ENCODE peak calls at places on chromosomes 2 and 18, in four cellular contexts. V is foreskin fibroblast, W is keratinocyte, Z is IMR-90. X is an unnamed sample.

GRCh38 chr2:30234180-30234971 is 3.0 kb downstream of the LBH start:
- DNase-seq in V (peak; percentile 55), W (peak; percentile 42), Z (peak; percentile 96), X (peak; percentile 95)

GRCh38 chr18:35407871-35408481 is 30.8 kb upstream of the ZNF396 start:
- DNase-seq in V (peak; percentile 53), W (peak; percentile 11), Z (peak; percentile 69), X (peak; percentile 89)

GRCh38 chr2:13201924-13202323 is 485.2 kb downstream of the TRIB2 start:
- DNase-seq in V (no peak), W (no peak), Z (no peak), X (peak; percentile 8)

GRCh38 chr2:206260427-206261012 is 13.9 kb upstream of the ZDBF2 start:
- DNase-seq in V (peak; percentile 30), W (no peak), Z (peak; percentile 10), X (peak; percentile 71)

GRCh38 chr2:88220733-88221132 is 50.6 kb downstream of the THNSL2 start:
- DNase-seq in V (no peak), W (no peak), Z (no peak), X (no peak)

GRCh38 chr2:6881036-6881435 is 3.5 kb downstream of the RSAD2 start:
- DNase-seq in V (no peak), W (no peak), Z (no peak), X (no peak)

GRCh38 chr2:97355176-97355575 is 234.5 kb downstream of the ANKRD36B start:
- DNase-seq in V (no peak), W (no peak), Z (no peak), X (peak; percentile 4)

GRCh38 chr2:226701052-226701451 is 98.6 kb downstream of the IRS1 start:
- DNase-seq in V (peak; percentile 94), W (no peak), Z (peak; percentile 98), X (peak; percentile 98)

GRCh38 chr18:66533693-66534092 is 70.2 kb downstream of the CDH19 start:
- DNase-seq in V (no peak), W (no peak), Z (no peak), X (no peak)

GRCh38 chr2:17821535-17822451 is 5.5 kb downstream of the MSGN1 start:
- DNase-seq in V (no peak), W (no peak), Z (no peak), X (peak; percentile 30)

GRCh38 chr18:11857177-11857887 is 6.1 kb downstream of the CHMP1B start:
- DNase-seq in V (peak; percentile 98), W (peak; percentile 94), Z (peak; percentile 100), X (peak; percentile 99)

GRCh38 chr2:121213386-121213785 is 71.6 kb downstream of the TFCP2L1 start:
- DNase-seq in V (no peak), W (no peak), Z (no peak), X (no peak)

GRCh38 chr2:120236791-120237190 is 13.6 kb upstream of the TMEM185B start:
- DNase-seq in V (no peak), W (no peak), Z (no peak), X (no peak)

GRCh38 chr2:54599914-54600313 is 123.5 kb upstream of the EML6 start:
- DNase-seq in V (no peak), W (peak; percentile 73), Z (no peak), X (no peak)

GRCh38 chr18:40529478-40529877 is 1425.6 kb upstream of the PIK3C3 start:
- DNase-seq in V (no peak), W (no peak), Z (peak; percentile 16), X (peak; percentile 67)
- TF ChIP-seq CTCF in V (no peak), W (no peak), Z (peak; percentile 9), X (peak; percentile 32)

GRCh38 chr2:197310271-197310939 is at the start of gene ANKRD44:
- DNase-seq in V (peak; percentile 78), W (no peak), Z (peak; percentile 80), X (peak; percentile 79)
- TF ChIP-seq CTCF in V (no peak), W (peak; percentile 20), Z (peak; percentile 61), X (peak; percentile 1)

GRCh38 chr18:36734589-36734988 is 94.2 kb downstream of the TPGS2 start:
- DNase-seq in V (no peak), W (no peak), Z (no peak), X (no peak)

GRCh38 chr18:36732264-36732663 is 96.5 kb downstream of the TPGS2 start:
- DNase-seq in V (no peak), W (no peak), Z (no peak), X (no peak)

GRCh38 chr18:36736094-36736493 is 92.7 kb downstream of the TPGS2 start:
- DNase-seq in V (no peak), W (no peak), Z (no peak), X (no peak)

GRCh38 chr18:36735130-36735529 is 93.7 kb downstream of the TPGS2 start:
- DNase-seq in V (no peak), W (no peak), Z (no peak), X (no peak)

GRCh38 chr18:36733150-36733549 is 95.7 kb downstream of the TPGS2 start:
- DNase-seq in V (no peak), W (no peak), Z (no peak), X (no peak)
- TF ChIP-seq CTCF in V (no peak), W (peak; percentile 9), Z (no peak), X (no peak)

GRCh38 chr2:112754562-112754961 is 9.8 kb downstream of the CKAP2L start:
- DNase-seq in V (no peak), W (no peak), Z (no peak), X (no peak)

GRCh38 chr2:112751451-112752197 is 12.8 kb downstream of the CKAP2L start:
- DNase-seq in V (no peak), W (no peak), Z (peak; percentile 44), X (no peak)

GRCh38 chr2:112750560-112750843 is 13.9 kb downstream of the CKAP2L start:
- DNase-seq in V (no peak), W (no peak), Z (peak; percentile 53), X (peak; percentile 43)

GRCh38 chr2:112752667-112753066 is 11.7 kb downstream of the CKAP2L start:
- DNase-seq in V (no peak), W (no peak), Z (no peak), X (no peak)

DNA sequence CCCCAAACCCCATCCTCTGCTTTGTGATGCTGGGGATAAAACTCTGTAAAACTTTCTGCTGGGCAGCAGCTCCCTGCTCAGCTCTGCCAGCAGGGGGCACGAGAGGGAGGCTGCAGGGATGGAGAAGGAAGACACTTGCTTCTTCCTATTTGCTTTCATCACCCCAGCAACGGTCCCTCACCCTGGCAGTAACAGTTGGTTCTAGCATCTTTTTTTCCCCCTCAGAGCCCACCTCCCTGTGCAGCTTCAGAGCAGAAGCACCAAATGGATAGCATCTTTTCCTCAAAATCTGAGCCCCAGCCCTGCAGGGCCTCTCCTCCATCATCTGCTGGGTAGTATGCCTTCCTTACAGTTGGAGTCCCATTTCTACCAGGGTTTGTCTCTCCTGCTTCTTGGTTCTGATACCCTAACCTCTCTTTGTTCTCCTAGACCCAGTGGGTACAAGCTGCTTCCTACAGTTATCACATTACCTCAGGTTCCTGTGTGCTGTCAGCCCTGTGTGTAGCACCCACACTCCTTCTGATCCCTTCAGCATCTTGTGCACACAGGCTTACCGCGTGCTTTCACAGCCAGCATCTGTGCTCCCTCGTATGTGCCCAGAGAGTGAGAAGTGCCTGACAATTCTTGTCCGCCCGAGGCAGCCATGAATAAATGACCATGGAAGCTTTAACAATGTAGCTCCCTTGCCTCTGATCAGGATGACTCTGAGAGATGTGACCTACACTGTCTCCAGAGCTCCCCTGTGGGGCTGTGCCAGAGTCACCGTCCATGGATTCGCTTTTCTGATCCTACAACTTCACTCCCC is 14.5 kb downstream of the CKAP2L start:
- DNase-seq in V (peak; percentile 61), W (no peak), Z (peak; percentile 77), X (peak; percentile 88)
- TF ChIP-seq CTCF in V (peak; percentile 99), W (peak; percentile 98), Z (peak; percentile 95), X (peak; percentile 100)

GRCh38 chr18:23584019-23584970 is 2.0 kb downstream of the NPC1 start:
- DNase-seq in V (no peak), W (no peak), Z (no peak), X (no peak)
- TF ChIP-seq CTCF in V (no peak), W (no peak), Z (no peak), X (no peak)

DNA sequence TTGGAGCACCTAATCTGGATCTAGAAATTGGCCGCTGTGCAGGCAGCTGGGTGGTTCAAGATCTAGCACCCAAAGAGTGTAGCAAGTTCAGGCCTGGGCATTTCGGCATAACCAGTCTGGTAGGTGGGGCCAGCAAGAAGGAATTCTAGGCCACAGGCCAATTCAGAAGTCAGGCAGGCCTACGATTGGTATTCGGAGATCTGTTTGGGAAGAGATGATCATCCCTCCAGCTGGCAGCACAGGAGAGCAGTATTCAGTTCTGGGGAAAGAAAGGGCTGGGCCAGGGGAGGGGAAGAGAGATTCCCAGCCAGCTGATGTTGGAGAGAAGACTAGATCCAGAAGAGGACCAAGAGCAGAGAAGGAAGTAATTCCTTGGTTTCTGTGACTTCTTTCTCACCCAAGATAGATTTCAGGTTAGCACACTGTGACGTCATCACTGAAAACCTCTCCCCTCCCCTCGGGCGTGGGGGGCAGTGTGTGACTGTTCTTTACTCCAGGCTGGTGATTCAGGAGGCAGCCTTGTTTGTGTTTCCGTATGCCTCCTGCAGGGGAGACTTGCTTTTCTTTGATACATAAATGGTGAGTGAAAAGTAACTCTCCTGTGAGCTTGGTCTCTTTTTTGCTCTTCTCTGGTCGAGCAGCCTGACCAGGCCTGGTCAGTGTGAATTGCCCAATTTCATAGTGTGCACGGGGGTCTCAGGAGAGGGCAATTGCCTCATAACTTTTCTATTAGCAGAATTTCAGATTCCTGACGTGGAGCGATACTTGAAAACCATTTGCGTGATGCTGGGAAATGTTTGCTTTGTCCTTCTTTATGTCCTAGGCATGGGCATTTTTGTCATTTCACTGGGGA is 61.1 kb downstream of the MEIS1 start:
- DNase-seq in V (peak; percentile 89), W (peak; percentile 84), Z (peak; percentile 96), X (peak; percentile 87)
- TF ChIP-seq CTCF in V (peak; percentile 4), W (peak; percentile 49), Z (peak; percentile 44), X (peak; percentile 43)

GRCh38 chr18:74083071-74083954 is 64.3 kb downstream of the FBXO15 start:
- DNase-seq in V (peak; percentile 6), W (no peak), Z (no peak), X (no peak)

GRCh38 chr18:74084184-74084583 is 63.5 kb downstream of the FBXO15 start:
- DNase-seq in V (no peak), W (no peak), Z (no peak), X (no peak)

GRCh38 chr18:74081966-74082365 is 65.7 kb downstream of the FBXO15 start:
- DNase-seq in V (no peak), W (no peak), Z (no peak), X (no peak)

GRCh38 chr18:74078257-74078656 is 69.4 kb downstream of the FBXO15 start:
- DNase-seq in V (no peak), W (no peak), Z (no peak), X (no peak)

DNA sequence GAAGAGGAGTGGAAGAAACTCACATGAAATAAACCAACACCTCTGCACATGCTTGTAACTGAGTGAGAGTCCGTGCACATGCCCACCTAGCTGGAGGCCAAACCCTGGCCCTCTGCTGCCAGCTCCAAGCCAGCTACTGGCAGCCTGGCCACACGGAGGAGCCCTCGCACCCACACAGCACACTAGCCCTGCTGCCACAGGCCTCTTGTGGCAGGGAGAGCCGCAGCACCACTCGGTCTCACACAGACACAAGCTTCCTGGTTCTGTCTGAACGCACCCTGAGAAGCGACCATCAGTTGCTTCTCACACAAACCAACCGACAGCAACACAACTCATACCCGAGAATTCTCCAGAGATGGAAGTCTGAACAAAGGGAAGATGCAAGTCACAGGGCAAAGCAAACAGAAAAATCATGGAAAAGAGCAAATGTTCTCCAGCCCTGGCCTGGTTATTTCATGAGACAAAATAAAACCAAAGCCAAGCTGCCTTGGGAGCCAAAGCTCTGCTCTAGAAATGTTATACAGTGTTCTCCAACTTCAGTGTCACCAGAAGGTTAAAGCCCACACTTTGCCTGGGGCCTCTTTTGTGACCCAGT is 65.1 kb downstream of the FBXO15 start:
- DNase-seq in V (peak; percentile 43), W (no peak), Z (peak; percentile 63), X (peak; percentile 58)
- TF ChIP-seq CTCF in V (peak; percentile 56), W (peak; percentile 71), Z (peak; percentile 73), X (peak; percentile 68)